ENCODE peak calls at places on chromosomes 3 and 15, in eight cellular contexts. One of them, this sample, is unnamed.

GRCh38 chr3:66656608-66657007 is 155.8 kb upstream of the LRIG1 start:
- DNase-seq in HCT116: no peak
- DNase-seq in endothelial cell of umbilical vein: no peak
- DNase-seq in mammary epithelial cell: no peak
- DNase-seq in MM.1S: no peak
- DNase-seq in H1: no peak
- DNase-seq in neural progenitor cell: no peak
- DNase-seq in PC-3: no peak
- DNase-seq in this sample: no peak

GRCh38 chr15:43987924-43988323 is 161.1 kb downstream of the WDR76 start:
- DNase-seq in HCT116: no peak
- DNase-seq in endothelial cell of umbilical vein: no peak
- DNase-seq in mammary epithelial cell: no peak
- DNase-seq in MM.1S: no peak
- DNase-seq in H1: no peak
- DNase-seq in neural progenitor cell: no peak
- DNase-seq in PC-3: no peak
- DNase-seq in this sample: no peak

GRCh38 chr3:174125267-174125844 is 727.8 kb downstream of the NLGN1 start:
- DNase-seq in HCT116: peak
- DNase-seq in endothelial cell of umbilical vein: peak
- DNase-seq in mammary epithelial cell: peak
- DNase-seq in MM.1S: peak
- DNase-seq in H1: no peak
- DNase-seq in neural progenitor cell: peak
- DNase-seq in PC-3: peak
- DNase-seq in this sample: no peak

GRCh38 chr15:62444104-62445027 is 279.3 kb upstream of the C2CD4B start:
- DNase-seq in HCT116: peak
- DNase-seq in endothelial cell of umbilical vein: no peak
- DNase-seq in mammary epithelial cell: peak
- DNase-seq in MM.1S: no peak
- DNase-seq in H1: no peak
- DNase-seq in neural progenitor cell: no peak
- DNase-seq in PC-3: peak
- DNase-seq in this sample: no peak

GRCh38 chr15:48603922-48604321 is 41.6 kb downstream of the FBN1 start:
- DNase-seq in HCT116: no peak
- DNase-seq in endothelial cell of umbilical vein: peak
- DNase-seq in mammary epithelial cell: no peak
- DNase-seq in MM.1S: no peak
- DNase-seq in H1: no peak
- DNase-seq in neural progenitor cell: no peak
- DNase-seq in PC-3: no peak
- DNase-seq in this sample: no peak

GRCh38 chr3:31166249-31166885 is 271.9 kb upstream of the GADL1 start:
- DNase-seq in HCT116: no peak
- DNase-seq in endothelial cell of umbilical vein: peak
- DNase-seq in mammary epithelial cell: peak
- DNase-seq in MM.1S: no peak
- DNase-seq in H1: no peak
- DNase-seq in neural progenitor cell: peak
- DNase-seq in PC-3: peak
- DNase-seq in this sample: no peak

GRCh38 chr3:102580760-102581159 is 145.9 kb downstream of the ZPLD1 start:
- DNase-seq in HCT116: no peak
- DNase-seq in endothelial cell of umbilical vein: no peak
- DNase-seq in mammary epithelial cell: no peak
- DNase-seq in MM.1S: no peak
- DNase-seq in H1: no peak
- DNase-seq in neural progenitor cell: no peak
- DNase-seq in PC-3: no peak
- DNase-seq in this sample: no peak

GRCh38 chr3:150293401-150294001 is 114.6 kb upstream of the TSC22D2 start:
- DNase-seq in HCT116: no peak
- DNase-seq in endothelial cell of umbilical vein: no peak
- DNase-seq in mammary epithelial cell: no peak
- DNase-seq in MM.1S: no peak
- DNase-seq in H1: no peak
- DNase-seq in neural progenitor cell: no peak
- DNase-seq in PC-3: peak
- DNase-seq in this sample: no peak

GRCh38 chr3:122305818-122306621 is 19.0 kb upstream of the CSTA start:
- DNase-seq in HCT116: peak
- DNase-seq in endothelial cell of umbilical vein: no peak
- DNase-seq in mammary epithelial cell: peak
- DNase-seq in MM.1S: no peak
- DNase-seq in H1: no peak
- DNase-seq in neural progenitor cell: peak
- DNase-seq in PC-3: peak
- DNase-seq in this sample: no peak

GRCh38 chr3:52171577-52172261 is 17.5 kb upstream of the POC1A start:
- DNase-seq in HCT116: peak
- DNase-seq in endothelial cell of umbilical vein: no peak
- DNase-seq in mammary epithelial cell: peak
- DNase-seq in MM.1S: no peak
- DNase-seq in H1: no peak
- DNase-seq in neural progenitor cell: no peak
- DNase-seq in PC-3: peak
- DNase-seq in this sample: no peak

GRCh38 chr3:126886217-126886616 is 96.7 kb upstream of the PLXNA1 start:
- DNase-seq in HCT116: no peak
- DNase-seq in endothelial cell of umbilical vein: peak
- DNase-seq in mammary epithelial cell: no peak
- DNase-seq in MM.1S: no peak
- DNase-seq in H1: no peak
- DNase-seq in neural progenitor cell: no peak
- DNase-seq in PC-3: no peak
- DNase-seq in this sample: no peak

GRCh38 chr3:155271343-155271613 is 22.2 kb downstream of the STRIT1 start:
- DNase-seq in HCT116: no peak
- DNase-seq in endothelial cell of umbilical vein: no peak
- DNase-seq in mammary epithelial cell: no peak
- DNase-seq in MM.1S: no peak
- DNase-seq in H1: no peak
- DNase-seq in neural progenitor cell: no peak
- DNase-seq in PC-3: no peak
- DNase-seq in this sample: no peak

GRCh38 chr3:155270063-155270462 is 23.4 kb downstream of the STRIT1 start:
- DNase-seq in HCT116: no peak
- DNase-seq in endothelial cell of umbilical vein: no peak
- DNase-seq in mammary epithelial cell: peak
- DNase-seq in MM.1S: no peak
- DNase-seq in H1: no peak
- DNase-seq in neural progenitor cell: no peak
- DNase-seq in PC-3: peak
- DNase-seq in this sample: no peak

DNA sequence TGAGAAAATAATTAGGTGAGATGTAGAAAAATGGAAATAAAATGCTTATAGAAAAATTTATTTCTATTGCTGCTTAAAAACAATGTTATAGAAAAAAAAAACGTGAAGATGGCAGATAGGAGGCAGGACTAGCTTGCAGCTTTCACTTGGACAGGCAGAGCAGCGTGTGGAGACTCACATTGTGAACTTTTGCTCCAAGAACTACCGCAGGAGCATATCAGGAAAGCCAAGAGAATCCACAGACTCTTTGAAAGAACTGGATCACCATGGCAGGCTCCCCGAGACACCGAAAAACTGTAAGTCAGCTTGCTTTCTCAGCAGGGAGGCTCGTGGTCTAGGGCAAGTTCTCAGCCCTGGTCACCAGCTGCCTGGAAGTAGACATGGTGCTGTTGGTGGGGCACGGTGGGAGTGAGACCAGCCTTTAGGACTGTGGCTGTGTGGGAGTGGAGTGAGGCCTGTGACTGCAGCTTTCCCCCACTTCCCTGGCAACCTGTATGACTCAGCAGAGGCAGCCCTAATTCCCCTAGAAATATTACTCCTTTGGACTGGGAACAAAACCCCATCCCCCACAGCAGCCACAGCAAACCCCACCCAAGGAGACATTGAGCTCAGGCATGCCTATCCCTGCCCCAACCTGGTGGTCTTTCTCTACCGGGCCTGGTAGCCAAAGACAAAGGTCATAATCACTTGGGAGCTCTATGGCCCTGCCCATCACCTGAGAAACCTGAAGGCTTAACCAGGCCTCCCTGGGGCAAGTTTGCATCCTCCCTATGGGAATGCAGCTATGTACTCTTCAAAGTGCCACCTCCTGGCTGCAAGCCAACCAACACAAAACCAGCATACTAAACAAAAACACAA is 22.8 kb downstream of the STRIT1 start:
- DNase-seq in HCT116: no peak
- DNase-seq in endothelial cell of umbilical vein: no peak
- DNase-seq in mammary epithelial cell: peak
- DNase-seq in MM.1S: peak
- DNase-seq in H1: no peak
- DNase-seq in neural progenitor cell: no peak
- DNase-seq in PC-3: peak
- DNase-seq in this sample: no peak
- TF ChIP-seq EZH2 in HCT116: no peak
- TF ChIP-seq EZH2 in endothelial cell of umbilical vein: no peak
- TF ChIP-seq EZH2 in mammary epithelial cell: no peak
- TF ChIP-seq EZH2 in MM.1S: no peak
- TF ChIP-seq EZH2 in H1: no peak
- TF ChIP-seq EZH2 in neural progenitor cell: no peak
- TF ChIP-seq EZH2 in PC-3: no peak
- TF ChIP-seq EZH2 in this sample: no peak

GRCh38 chr3:39347586-39347876 is 18.0 kb downstream of the CCR8 start:
- DNase-seq in HCT116: no peak
- DNase-seq in endothelial cell of umbilical vein: no peak
- DNase-seq in mammary epithelial cell: no peak
- DNase-seq in MM.1S: no peak
- DNase-seq in H1: no peak
- DNase-seq in neural progenitor cell: no peak
- DNase-seq in PC-3: no peak
- DNase-seq in this sample: no peak
- H3K9ac ChIP-seq in HCT116: no peak
- H3K9ac ChIP-seq in endothelial cell of umbilical vein: no peak
- H3K9ac ChIP-seq in mammary epithelial cell: no peak
- H3K9ac ChIP-seq in MM.1S: no peak
- H3K9ac ChIP-seq in H1: no peak
- H3K9ac ChIP-seq in neural progenitor cell: no peak
- H3K9ac ChIP-seq in PC-3: no peak
- H3K9ac ChIP-seq in this sample: no peak

GRCh38 chr3:45143673-45144670 is 2.2 kb downstream of the CDCP1 start:
- DNase-seq in HCT116: no peak
- DNase-seq in endothelial cell of umbilical vein: no peak
- DNase-seq in mammary epithelial cell: no peak
- DNase-seq in MM.1S: peak
- DNase-seq in H1: no peak
- DNase-seq in neural progenitor cell: no peak
- DNase-seq in PC-3: no peak
- DNase-seq in this sample: no peak

GRCh38 chr3:45145223-45145622 is 955 bp downstream of the CDCP1 start:
- DNase-seq in HCT116: no peak
- DNase-seq in endothelial cell of umbilical vein: no peak
- DNase-seq in mammary epithelial cell: peak
- DNase-seq in MM.1S: no peak
- DNase-seq in H1: no peak
- DNase-seq in neural progenitor cell: no peak
- DNase-seq in PC-3: peak
- DNase-seq in this sample: no peak

GRCh38 chr3:45151100-45151499 is 4.9 kb upstream of the CDCP1 start:
- DNase-seq in HCT116: no peak
- DNase-seq in endothelial cell of umbilical vein: no peak
- DNase-seq in mammary epithelial cell: no peak
- DNase-seq in MM.1S: no peak
- DNase-seq in H1: no peak
- DNase-seq in neural progenitor cell: no peak
- DNase-seq in PC-3: no peak
- DNase-seq in this sample: no peak

GRCh38 chr3:45148921-45149320 is 2.7 kb upstream of the CDCP1 start:
- DNase-seq in HCT116: no peak
- DNase-seq in endothelial cell of umbilical vein: no peak
- DNase-seq in mammary epithelial cell: no peak
- DNase-seq in MM.1S: no peak
- DNase-seq in H1: no peak
- DNase-seq in neural progenitor cell: no peak
- DNase-seq in PC-3: no peak
- DNase-seq in this sample: no peak

DNA sequence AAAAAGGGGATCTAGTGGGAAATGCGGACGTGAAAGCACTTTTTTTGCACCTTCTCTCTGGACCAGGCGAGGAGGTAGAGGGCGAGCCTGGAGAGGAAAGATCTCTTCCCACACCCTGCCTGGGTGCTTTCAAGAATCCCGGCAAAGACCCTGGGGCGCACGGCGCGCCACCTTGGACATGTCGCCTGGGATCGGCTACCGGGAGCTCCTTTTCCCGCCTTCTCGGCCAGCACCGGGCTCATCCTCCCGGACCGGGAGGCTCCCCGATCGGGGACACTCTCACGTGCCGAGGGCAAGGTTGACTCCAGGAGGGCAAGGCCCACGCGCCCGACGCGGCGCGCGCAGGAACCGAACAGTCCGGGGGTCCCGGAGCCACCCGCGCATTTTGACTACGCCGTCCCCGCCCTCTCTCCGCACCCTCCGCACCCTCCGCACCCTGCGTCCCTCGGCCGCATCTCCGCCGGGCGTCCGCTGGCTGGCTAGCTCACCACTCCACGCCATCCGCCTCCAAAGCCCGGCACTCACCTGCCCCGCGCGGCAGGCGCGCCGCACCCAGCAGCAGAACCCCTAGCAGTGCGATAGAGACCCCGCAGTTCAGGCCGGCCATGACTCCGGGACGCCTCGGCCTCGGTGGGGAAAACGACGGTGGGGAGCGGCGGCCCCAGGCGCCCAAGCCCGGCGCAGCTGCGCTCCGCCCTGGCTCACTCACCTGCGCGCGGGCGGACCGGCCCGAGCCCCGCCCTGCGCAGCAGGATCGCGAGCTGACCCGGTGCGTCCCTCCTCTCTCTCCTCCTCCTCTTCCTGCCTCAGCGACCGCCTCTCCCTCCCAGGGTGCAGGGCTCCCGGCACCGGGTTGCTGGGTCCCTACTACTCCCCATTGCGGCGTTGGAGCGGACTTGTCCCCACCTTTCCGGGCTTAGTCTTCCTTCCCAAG is at the start of gene CDCP1:
- DNase-seq in HCT116: no peak
- DNase-seq in endothelial cell of umbilical vein: no peak
- DNase-seq in mammary epithelial cell: peak
- DNase-seq in MM.1S: no peak
- DNase-seq in H1: no peak
- DNase-seq in neural progenitor cell: peak
- DNase-seq in PC-3: peak
- DNase-seq in this sample: no peak
- TF ChIP-seq EZH2 in HCT116: no peak
- TF ChIP-seq EZH2 in endothelial cell of umbilical vein: peak
- TF ChIP-seq EZH2 in mammary epithelial cell: no peak
- TF ChIP-seq EZH2 in MM.1S: no peak
- TF ChIP-seq EZH2 in H1: peak
- TF ChIP-seq EZH2 in neural progenitor cell: peak
- TF ChIP-seq EZH2 in PC-3: no peak
- TF ChIP-seq EZH2 in this sample: no peak

DNA sequence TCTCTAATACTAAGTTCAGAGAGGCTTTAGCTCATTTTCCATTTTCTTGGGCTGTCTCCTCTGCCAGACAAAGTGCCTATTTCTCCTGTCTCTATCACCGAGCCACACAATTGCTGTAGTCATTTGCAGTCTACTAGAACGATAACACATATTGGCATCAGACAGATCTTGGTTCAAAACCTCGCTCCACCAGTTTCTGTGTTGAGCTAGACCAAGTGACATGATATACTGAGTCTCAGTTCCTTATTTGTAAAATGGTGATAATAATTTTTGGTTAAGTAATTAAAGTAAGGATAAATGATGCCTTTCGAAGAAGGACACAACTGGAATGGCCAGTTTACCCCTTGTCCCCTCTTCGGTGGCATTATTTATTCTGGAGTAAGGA is 444 bp upstream of the RAB7A start:
- DNase-seq in HCT116: no peak
- DNase-seq in endothelial cell of umbilical vein: no peak
- DNase-seq in mammary epithelial cell: no peak
- DNase-seq in MM.1S: no peak
- DNase-seq in H1: no peak
- DNase-seq in neural progenitor cell: no peak
- DNase-seq in PC-3: no peak
- DNase-seq in this sample: peak
- H3K9ac ChIP-seq in HCT116: no peak
- H3K9ac ChIP-seq in endothelial cell of umbilical vein: no peak
- H3K9ac ChIP-seq in mammary epithelial cell: peak
- H3K9ac ChIP-seq in MM.1S: no peak
- H3K9ac ChIP-seq in H1: no peak
- H3K9ac ChIP-seq in neural progenitor cell: no peak
- H3K9ac ChIP-seq in PC-3: no peak
- H3K9ac ChIP-seq in this sample: peak

This sample was measured in SK-N-MC.